ENCODE peak calls at places on chromosomes 5 and 9, in six cellular contexts. One of them, this sample, is unnamed.

GRCh38 chr5:127517480-127518318 is at the start of gene PRRC1:
- DNase-seq in nephron progenitor cell: peak
- DNase-seq in GM20000: peak
- DNase-seq in fibroblast of lung: peak
- DNase-seq in RWPE1: peak
- DNase-seq in uterus: peak
- DNase-seq in this sample: peak

GRCh38 chr5:36619012-36619635 is 12.7 kb downstream of the SLC1A3 start:
- DNase-seq in nephron progenitor cell: no peak
- DNase-seq in GM20000: no peak
- DNase-seq in fibroblast of lung: no peak
- DNase-seq in RWPE1: no peak
- DNase-seq in uterus: no peak
- DNase-seq in this sample: no peak

GRCh38 chr5:73513996-73514395 is 15.8 kb downstream of the BTF3 start:
- DNase-seq in nephron progenitor cell: no peak
- DNase-seq in GM20000: no peak
- DNase-seq in fibroblast of lung: no peak
- DNase-seq in RWPE1: no peak
- DNase-seq in uterus: no peak
- DNase-seq in this sample: no peak

GRCh38 chr9:10059044-10059443 is 553.8 kb downstream of the PTPRD start:
- DNase-seq in nephron progenitor cell: peak
- DNase-seq in GM20000: no peak
- DNase-seq in fibroblast of lung: peak
- DNase-seq in RWPE1: peak
- DNase-seq in uterus: no peak
- DNase-seq in this sample: no peak

GRCh38 chr5:170293273-170293672 is 4.3 kb downstream of the LCP2 start:
- DNase-seq in nephron progenitor cell: no peak
- DNase-seq in GM20000: peak
- DNase-seq in fibroblast of lung: no peak
- DNase-seq in RWPE1: no peak
- DNase-seq in uterus: no peak
- DNase-seq in this sample: peak

GRCh38 chr5:66881475-66882161 is 285.4 kb downstream of the MAST4 start:
- DNase-seq in nephron progenitor cell: no peak
- DNase-seq in GM20000: no peak
- DNase-seq in fibroblast of lung: peak
- DNase-seq in RWPE1: peak
- DNase-seq in uterus: peak
- DNase-seq in this sample: no peak

GRCh38 chr5:68407312-68408239 is 192.0 kb downstream of the PIK3R1 start:
- DNase-seq in nephron progenitor cell: no peak
- DNase-seq in GM20000: no peak
- DNase-seq in fibroblast of lung: no peak
- DNase-seq in RWPE1: no peak
- DNase-seq in uterus: no peak
- DNase-seq in this sample: no peak

GRCh38 chr5:56632199-56632598 is 183.2 kb upstream of the MAP3K1 start:
- DNase-seq in nephron progenitor cell: no peak
- DNase-seq in GM20000: no peak
- DNase-seq in fibroblast of lung: no peak
- DNase-seq in RWPE1: no peak
- DNase-seq in uterus: no peak
- DNase-seq in this sample: no peak

GRCh38 chr5:21154526-21154925 is 1166.5 kb upstream of the CDH18 start:
- DNase-seq in nephron progenitor cell: no peak
- DNase-seq in GM20000: no peak
- DNase-seq in fibroblast of lung: peak
- DNase-seq in RWPE1: peak
- DNase-seq in uterus: no peak
- DNase-seq in this sample: no peak

GRCh38 chr9:135772056-135773042 is 70.4 kb downstream of the KCNT1 start:
- DNase-seq in nephron progenitor cell: peak
- DNase-seq in GM20000: no peak
- DNase-seq in fibroblast of lung: no peak
- DNase-seq in RWPE1: no peak
- DNase-seq in uterus: no peak
- DNase-seq in this sample: no peak

GRCh38 chr5:81513982-81514381 is 120.0 kb upstream of the ACOT12 start:
- DNase-seq in nephron progenitor cell: no peak
- DNase-seq in GM20000: no peak
- DNase-seq in fibroblast of lung: no peak
- DNase-seq in RWPE1: peak
- DNase-seq in uterus: no peak
- DNase-seq in this sample: no peak

GRCh38 chr5:135482383-135482933 is 30.3 kb upstream of the TIFAB start:
- DNase-seq in nephron progenitor cell: no peak
- DNase-seq in GM20000: no peak
- DNase-seq in fibroblast of lung: no peak
- DNase-seq in RWPE1: no peak
- DNase-seq in uterus: no peak
- DNase-seq in this sample: peak

GRCh38 chr9:14314424-14314928 is 535 bp upstream of the NFIB start:
- DNase-seq in nephron progenitor cell: peak
- DNase-seq in GM20000: peak
- DNase-seq in fibroblast of lung: peak
- DNase-seq in RWPE1: peak
- DNase-seq in uterus: peak
- DNase-seq in this sample: peak

GRCh38 chr9:111429175-111429574 is 55.0 kb downstream of the ECPAS start:
- DNase-seq in nephron progenitor cell: no peak
- DNase-seq in GM20000: no peak
- DNase-seq in fibroblast of lung: peak
- DNase-seq in RWPE1: no peak
- DNase-seq in uterus: no peak
- DNase-seq in this sample: no peak

GRCh38 chr5:149785341-149785740 is 55.2 kb downstream of the PPARGC1B start:
- DNase-seq in nephron progenitor cell: no peak
- DNase-seq in GM20000: no peak
- DNase-seq in fibroblast of lung: no peak
- DNase-seq in RWPE1: no peak
- DNase-seq in uterus: no peak
- DNase-seq in this sample: no peak

GRCh38 chr5:147373328-147373727 is 136.5 kb downstream of the DPYSL3 start:
- DNase-seq in nephron progenitor cell: no peak
- DNase-seq in GM20000: no peak
- DNase-seq in fibroblast of lung: no peak
- DNase-seq in RWPE1: no peak
- DNase-seq in uterus: no peak
- DNase-seq in this sample: no peak

GRCh38 chr5:147371290-147371689 is 136.5 kb downstream of the STK32A start:
- DNase-seq in nephron progenitor cell: no peak
- DNase-seq in GM20000: no peak
- DNase-seq in fibroblast of lung: no peak
- DNase-seq in RWPE1: no peak
- DNase-seq in uterus: no peak
- DNase-seq in this sample: no peak

GRCh38 chr5:147369742-147370374 is 135.0 kb downstream of the STK32A start:
- DNase-seq in nephron progenitor cell: no peak
- DNase-seq in GM20000: no peak
- DNase-seq in fibroblast of lung: no peak
- DNase-seq in RWPE1: peak
- DNase-seq in uterus: no peak
- DNase-seq in this sample: no peak
- TF ChIP-seq CTCF in nephron progenitor cell: peak
- TF ChIP-seq CTCF in GM20000: no peak
- TF ChIP-seq CTCF in fibroblast of lung: peak
- TF ChIP-seq CTCF in RWPE1: peak
- TF ChIP-seq CTCF in uterus: peak
- TF ChIP-seq CTCF in this sample: no peak

DNA sequence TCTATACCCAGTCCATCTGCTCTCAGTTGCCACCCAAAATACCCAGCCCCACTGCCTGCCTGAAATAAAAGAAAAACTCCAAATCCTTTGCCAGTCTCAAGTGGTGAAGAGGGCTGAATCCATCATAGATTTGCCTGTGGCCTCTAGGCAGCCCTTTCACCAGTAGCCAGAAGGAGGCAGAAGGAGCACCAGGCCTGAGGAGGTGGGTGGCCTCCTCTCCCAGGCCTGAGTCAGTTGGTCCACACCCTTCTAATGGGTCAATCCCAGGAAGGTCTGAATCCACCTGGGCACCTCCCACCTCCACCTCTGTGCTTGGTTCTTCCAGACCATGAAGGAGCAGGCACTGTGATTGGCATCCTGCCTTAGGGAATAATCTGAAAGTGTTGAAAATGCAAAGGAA is 97.0 kb downstream of the DAPK1 start:
- DNase-seq in nephron progenitor cell: no peak
- DNase-seq in GM20000: no peak
- DNase-seq in fibroblast of lung: no peak
- DNase-seq in RWPE1: no peak
- DNase-seq in uterus: no peak
- DNase-seq in this sample: no peak
- TF ChIP-seq CTCF in nephron progenitor cell: no peak
- TF ChIP-seq CTCF in GM20000: no peak
- TF ChIP-seq CTCF in fibroblast of lung: no peak
- TF ChIP-seq CTCF in RWPE1: no peak
- TF ChIP-seq CTCF in uterus: no peak
- TF ChIP-seq CTCF in this sample: no peak

GRCh38 chr9:126595982-126596381 is 17.7 kb upstream of the LMX1B start:
- DNase-seq in nephron progenitor cell: no peak
- DNase-seq in GM20000: no peak
- DNase-seq in fibroblast of lung: no peak
- DNase-seq in RWPE1: no peak
- DNase-seq in uterus: no peak
- DNase-seq in this sample: no peak

GRCh38 chr9:126604059-126604685 is 9.6 kb upstream of the LMX1B start:
- DNase-seq in nephron progenitor cell: no peak
- DNase-seq in GM20000: no peak
- DNase-seq in fibroblast of lung: no peak
- DNase-seq in RWPE1: no peak
- DNase-seq in uterus: peak
- DNase-seq in this sample: no peak

GRCh38 chr9:126604706-126605105 is 9.0 kb upstream of the LMX1B start:
- DNase-seq in nephron progenitor cell: no peak
- DNase-seq in GM20000: no peak
- DNase-seq in fibroblast of lung: no peak
- DNase-seq in RWPE1: no peak
- DNase-seq in uterus: no peak
- DNase-seq in this sample: no peak

GRCh38 chr9:126599047-126599650 is 14.6 kb upstream of the LMX1B start:
- DNase-seq in nephron progenitor cell: no peak
- DNase-seq in GM20000: no peak
- DNase-seq in fibroblast of lung: no peak
- DNase-seq in RWPE1: no peak
- DNase-seq in uterus: no peak
- DNase-seq in this sample: no peak
- TF ChIP-seq CTCF in nephron progenitor cell: peak
- TF ChIP-seq CTCF in GM20000: no peak
- TF ChIP-seq CTCF in fibroblast of lung: peak
- TF ChIP-seq CTCF in RWPE1: peak
- TF ChIP-seq CTCF in uterus: no peak
- TF ChIP-seq CTCF in this sample: no peak

GRCh38 chr9:91253488-91253887 is 108.2 kb downstream of the AUH start:
- DNase-seq in nephron progenitor cell: no peak
- DNase-seq in GM20000: peak
- DNase-seq in fibroblast of lung: no peak
- DNase-seq in RWPE1: peak
- DNase-seq in uterus: no peak
- DNase-seq in this sample: peak
- TF ChIP-seq CTCF in nephron progenitor cell: no peak
- TF ChIP-seq CTCF in GM20000: no peak
- TF ChIP-seq CTCF in fibroblast of lung: no peak
- TF ChIP-seq CTCF in RWPE1: no peak
- TF ChIP-seq CTCF in uterus: no peak
- TF ChIP-seq CTCF in this sample: no peak

GRCh38 chr5:2015961-2016360 is 133.2 kb upstream of the IRX4 start:
- DNase-seq in nephron progenitor cell: no peak
- DNase-seq in GM20000: no peak
- DNase-seq in fibroblast of lung: no peak
- DNase-seq in RWPE1: no peak
- DNase-seq in uterus: no peak
- DNase-seq in this sample: no peak

GRCh38 chr5:2015116-2015848 is 132.6 kb upstream of the IRX4 start:
- DNase-seq in nephron progenitor cell: no peak
- DNase-seq in GM20000: no peak
- DNase-seq in fibroblast of lung: no peak
- DNase-seq in RWPE1: no peak
- DNase-seq in uterus: no peak
- DNase-seq in this sample: no peak

GRCh38 chr5:2019716-2020115 is 137.0 kb upstream of the IRX4 start:
- DNase-seq in nephron progenitor cell: no peak
- DNase-seq in GM20000: no peak
- DNase-seq in fibroblast of lung: no peak
- DNase-seq in RWPE1: no peak
- DNase-seq in uterus: no peak
- DNase-seq in this sample: no peak

GRCh38 chr5:2018390-2018724 is 135.6 kb upstream of the IRX4 start:
- DNase-seq in nephron progenitor cell: no peak
- DNase-seq in GM20000: no peak
- DNase-seq in fibroblast of lung: no peak
- DNase-seq in RWPE1: no peak
- DNase-seq in uterus: no peak
- DNase-seq in this sample: no peak

DNA sequence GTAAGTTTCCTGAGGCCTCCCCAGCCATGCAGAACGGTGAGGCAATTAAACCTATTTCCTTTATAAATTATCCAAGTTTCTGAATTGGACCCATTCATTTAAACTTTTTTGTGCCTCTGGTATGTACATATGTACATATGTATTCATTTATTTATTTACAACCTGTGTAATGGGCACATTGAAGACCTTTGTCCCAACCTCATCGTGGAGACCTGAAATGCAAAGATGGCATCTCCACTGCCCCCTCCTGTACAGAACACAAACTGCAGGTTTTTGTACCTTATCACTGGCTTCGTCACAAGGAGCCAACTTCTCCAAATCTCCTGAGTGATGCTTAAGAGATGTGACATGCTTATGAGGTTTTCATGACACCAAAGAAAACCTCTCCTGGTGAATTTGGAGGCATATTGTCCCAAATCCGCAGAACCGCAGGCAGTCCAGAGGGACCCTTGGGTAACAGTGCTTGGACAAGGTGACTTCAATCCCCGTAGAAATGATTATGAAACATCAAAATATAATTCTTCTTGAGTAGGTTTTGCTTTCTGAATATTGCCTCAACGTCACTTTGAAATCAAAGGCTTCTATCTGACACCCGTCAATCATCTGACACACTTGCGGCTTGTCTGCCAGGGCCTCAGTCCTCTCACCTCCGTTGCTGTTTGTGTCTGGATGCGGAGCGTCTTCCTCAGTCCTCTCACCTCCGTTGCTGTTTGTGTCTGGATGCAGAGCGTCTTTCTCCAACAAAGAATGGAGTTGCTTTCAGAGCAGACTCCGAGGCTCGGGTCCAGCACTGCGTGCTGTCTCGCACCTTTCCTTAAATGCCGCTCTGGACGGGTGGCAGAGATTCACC is 135.0 kb upstream of the IRX4 start:
- DNase-seq in nephron progenitor cell: no peak
- DNase-seq in GM20000: peak
- DNase-seq in fibroblast of lung: no peak
- DNase-seq in RWPE1: no peak
- DNase-seq in uterus: no peak
- DNase-seq in this sample: peak
- TF ChIP-seq CTCF in nephron progenitor cell: peak
- TF ChIP-seq CTCF in GM20000: peak
- TF ChIP-seq CTCF in fibroblast of lung: peak
- TF ChIP-seq CTCF in RWPE1: peak
- TF ChIP-seq CTCF in uterus: no peak
- TF ChIP-seq CTCF in this sample: peak

This sample was measured in GM13976.